ENCODE peak calls at places on chromosome 14, in six cellular contexts. S is GM23248, T is transverse colon, E is cardiac muscle cell, B is left lung, C is uterus. K is an unnamed sample. For H3K36me3 and H3K4me1, the result is how much of the 10 kb centered on the place peaks cover.

GRCh38 chr14:35154016-35154415 is 31.7 kb downstream of the PRORP start:
- DNase-seq in S (no peak), T (no peak), E (no peak), B (no peak), C (no peak), K (no peak)

GRCh38 chr14:21300892-21301291 is 21.0 kb downstream of the RPGRIP1 start:
- DNase-seq in S (peak), T (peak), E (peak), B (peak), C (no peak), K (no peak)

GRCh38 chr14:35390577-35391387 is 13.8 kb downstream of the NFKBIA start:
- DNase-seq in S (peak), T (no peak), E (peak), B (no peak), C (no peak), K (no peak)

GRCh38 chr14:52547526-52547925 is 4.8 kb downstream of the TXNDC16 start:
- DNase-seq in S (no peak), T (no peak), E (no peak), B (no peak), C (no peak), K (no peak)

GRCh38 chr14:77782202-77782601 is 17.7 kb upstream of the ADCK1 start:
- DNase-seq in S (peak), T (no peak), E (no peak), B (no peak), C (no peak), K (no peak)

GRCh38 chr14:102545461-102546265 is 36.1 kb upstream of the ANKRD9 start:
- DNase-seq in S (peak), T (no peak), E (no peak), B (no peak), C (no peak), K (no peak)

GRCh38 chr14:33516898-33517436 is 433.9 kb downstream of the EGLN3 start:
- DNase-seq in S (no peak), T (no peak), E (no peak), B (no peak), C (no peak), K (no peak)

GRCh38 chr14:21098134-21098891 is at the start of gene ZNF219:
- DNase-seq in S (peak), T (peak), E (peak), B (peak), C (peak), K (no peak)

GRCh38 chr14:105701456-105702274 is 175.3 kb downstream of the TMEM121 start:
- DNase-seq in S (no peak), T (no peak), E (no peak), B (peak), C (no peak), K (no peak)

GRCh38 chr14:72625689-72626088 is 268.2 kb downstream of the DPF3 start:
- DNase-seq in S (no peak), T (no peak), E (no peak), B (no peak), C (no peak), K (no peak)

GRCh38 chr14:105888784-105889665 is 362.6 kb downstream of the TMEM121 start:
- DNase-seq in S (no peak), T (peak), E (no peak), B (peak), C (peak), K (peak)

GRCh38 chr14:106883218-106883692 is 1356.9 kb downstream of the TMEM121 start:
- DNase-seq in S (peak), T (no peak), E (no peak), B (peak), C (no peak), K (no peak)

GRCh38 chr14:75804570-75805275 is 143.7 kb downstream of the TTLL5 start:
- DNase-seq in S (no peak), T (no peak), E (no peak), B (no peak), C (no peak), K (no peak)

GRCh38 chr14:65223636-65224035 is 121.3 kb upstream of the MAX start:
- DNase-seq in S (peak), T (no peak), E (no peak), B (no peak), C (no peak), K (no peak)

GRCh38 chr14:52304248-52304904 is 9.7 kb upstream of the PTGER2 start:
- DNase-seq in S (no peak), T (no peak), E (no peak), B (no peak), C (no peak), K (no peak)

GRCh38 chr14:35331605-35332516 is 39.7 kb downstream of the PSMA6 start:
- DNase-seq in S (peak), T (peak), E (no peak), B (peak), C (no peak), K (no peak)

GRCh38 chr14:105924951-105925591 is 398.7 kb downstream of the TMEM121 start:
- DNase-seq in S (no peak), T (no peak), E (no peak), B (peak), C (no peak), K (no peak)

GRCh38 chr14:85622986-85623385 is 93.0 kb downstream of the FLRT2 start:
- DNase-seq in S (no peak), T (no peak), E (no peak), B (no peak), C (no peak), K (no peak)

GRCh38 chr14:81464253-81465001 is 64.3 kb upstream of the STON2 start:
- DNase-seq in S (peak), T (peak), E (peak), B (no peak), C (peak), K (no peak)

GRCh38 chr14:89965839-89966238 is 10.1 kb downstream of the TDP1 start:
- DNase-seq in S (peak), T (no peak), E (no peak), B (no peak), C (no peak), K (no peak)

GRCh38 chr14:41607966-41608663 is 1.4 kb downstream of the LRFN5 start:
- DNase-seq in S (peak), T (no peak), E (peak), B (peak), C (no peak), K (peak)

GRCh38 chr14:102557434-102558226 is 34.8 kb upstream of the RCOR1 start:
- DNase-seq in S (no peak), T (no peak), E (no peak), B (no peak), C (no peak), K (no peak)

GRCh38 chr14:96762650-96763049 is 34.5 kb upstream of the VRK1 start:
- DNase-seq in S (peak), T (no peak), E (peak), B (no peak), C (no peak), K (no peak)

GRCh38 chr14:30419037-30419436 is 139.9 kb upstream of the G2E3 start:
- DNase-seq in S (no peak), T (no peak), E (no peak), B (no peak), C (no peak), K (no peak)

GRCh38 chr14:39762576-39763401 is 330.6 kb upstream of the FBXO33 start:
- DNase-seq in S (no peak), T (no peak), E (no peak), B (no peak), C (no peak), K (no peak)

GRCh38 chr14:31027847-31028246 is 1.7 kb upstream of the STRN3 start:
- DNase-seq in S (peak), T (no peak), E (no peak), B (no peak), C (no peak), K (no peak)

GRCh38 chr14:35257809-35258208 is 34.4 kb upstream of the PSMA6 start:
- DNase-seq in S (peak), T (no peak), E (no peak), B (no peak), C (no peak), K (no peak)

GRCh38 chr14:105532735-105533141 is 6.4 kb downstream of the TMEM121 start:
- DNase-seq in S (peak), T (no peak), E (no peak), B (no peak), C (no peak), K (no peak)

GRCh38 chr14:33529773-33530172 is 421.1 kb downstream of the EGLN3 start:
- DNase-seq in S (no peak), T (no peak), E (no peak), B (no peak), C (no peak), K (no peak)

GRCh38 chr14:98494582-98494981 is 777.4 kb downstream of the BCL11B start:
- DNase-seq in S (peak), T (no peak), E (no peak), B (no peak), C (no peak), K (no peak)

GRCh38 chr14:39396448-39396847 is 35.8 kb downstream of the FBXO33 start:
- DNase-seq in S (peak), T (no peak), E (no peak), B (no peak), C (no peak), K (no peak)

GRCh38 chr14:88668448-88669116 is 105.7 kb downstream of the ZC3H14 start:
- DNase-seq in S (no peak), T (no peak), E (no peak), B (no peak), C (no peak), K (no peak)

GRCh38 chr14:84410344-84410743 is 1119.6 kb upstream of the FLRT2 start:
- DNase-seq in S (no peak), T (no peak), E (no peak), B (no peak), C (no peak), K (no peak)

GRCh38 chr14:77044776-77045569 is 16.5 kb upstream of the IRF2BPL start:
- DNase-seq in S (peak), T (peak), E (no peak), B (no peak), C (peak), K (no peak)

GRCh38 chr14:75459099-75459741 is 31.4 kb downstream of the JDP2 start:
- DNase-seq in S (no peak), T (peak), E (no peak), B (peak), C (no peak), K (no peak)

GRCh38 chr14:21108791-21109190 is 7.9 kb downstream of the TMEM253 start:
- DNase-seq in S (no peak), T (no peak), E (no peak), B (no peak), C (no peak), K (no peak)

GRCh38 chr14:74954947-74955228 is 509 bp downstream of the PGF start:
- DNase-seq in S (no peak), T (no peak), E (no peak), B (no peak), C (no peak), K (no peak)

GRCh38 chr14:74592476-74593191 is 19.4 kb downstream of the LTBP2 start:
- DNase-seq in S (no peak), T (no peak), E (no peak), B (peak), C (no peak), K (no peak)

GRCh38 chr14:77040309-77040994 is 11.9 kb upstream of the IRF2BPL start:
- DNase-seq in S (peak), T (peak), E (peak), B (peak), C (peak), K (no peak)

GRCh38 chr14:53368714-53369191 is 215.6 kb upstream of the DDHD1 start:
- DNase-seq in S (peak), T (no peak), E (no peak), B (no peak), C (no peak), K (no peak)

GRCh38 chr14:104140213-104140462 is 1.8 kb downstream of the KIF26A start:
- DNase-seq in S (no peak), T (no peak), E (no peak), B (peak), C (no peak), K (no peak)

GRCh38 chr14:104140463-104141331 is 2.3 kb downstream of the KIF26A start:
- DNase-seq in S (no peak), T (no peak), E (no peak), B (peak), C (no peak), K (no peak)

GRCh38 chr14:104142136-104143041 is 4.0 kb downstream of the KIF26A start:
- DNase-seq in S (no peak), T (no peak), E (no peak), B (peak), C (no peak), K (no peak)

GRCh38 chr14:104143071-104143470 is 4.7 kb downstream of the KIF26A start:
- DNase-seq in S (no peak), T (no peak), E (no peak), B (peak), C (no peak), K (no peak)

GRCh38 chr14:104141621-104142091 is 3.3 kb downstream of the KIF26A start:
- DNase-seq in S (no peak), T (no peak), E (no peak), B (peak), C (no peak), K (no peak)
- H3K36me3 ChIP-seq in S (under half), T (under half), E (under half), B (under half), C (under half), K (under half)

DNA sequence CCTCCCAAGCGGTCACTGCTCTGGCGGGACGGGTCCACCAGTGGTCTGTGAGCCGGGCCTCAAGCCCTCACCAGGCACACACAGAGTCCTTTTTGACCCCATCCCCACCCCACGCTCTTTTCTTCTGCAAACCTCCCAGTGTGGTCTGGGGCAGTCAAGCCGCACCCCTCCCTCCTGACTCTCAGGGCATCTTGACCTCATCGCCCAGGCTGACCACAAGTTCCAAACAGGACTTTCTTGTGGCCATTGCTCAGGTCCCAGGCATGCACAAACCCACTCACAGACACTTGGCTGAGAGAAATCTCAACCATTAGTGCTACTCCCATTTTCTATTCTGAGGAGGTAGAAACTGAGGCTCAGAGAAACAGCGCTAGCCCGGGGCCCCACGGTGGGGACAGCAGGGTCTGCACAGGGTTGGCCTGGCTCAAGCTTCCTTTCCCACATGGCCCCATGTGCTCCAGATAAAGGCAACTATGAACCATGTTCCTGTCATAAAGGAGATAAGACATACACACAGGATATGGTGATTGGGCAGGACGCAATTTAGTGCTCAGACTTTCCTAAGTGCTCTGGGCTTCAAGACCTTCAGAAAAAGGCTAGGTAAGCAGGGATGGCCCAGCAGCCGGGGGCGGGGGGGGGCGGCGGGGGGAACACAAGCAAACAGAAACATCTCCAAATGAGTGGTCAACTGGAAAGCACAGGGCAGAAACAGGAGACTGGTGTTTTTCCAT is 69.6 kb downstream of the ITPK1 start:
- DNase-seq in S (peak), T (no peak), E (peak), B (peak), C (no peak), K (no peak)
- H3K4me1 ChIP-seq in S (under half), T (half or more), E (half or more), B (under half), C (under half), K (half or more)

GRCh38 chr14:93220509-93220908 is 13.5 kb downstream of the UBR7 start:
- DNase-seq in S (no peak), T (no peak), E (no peak), B (no peak), C (no peak), K (no peak)

GRCh38 chr14:93214598-93214997 is 7.5 kb downstream of the UBR7 start:
- DNase-seq in S (no peak), T (no peak), E (no peak), B (no peak), C (no peak), K (no peak)

GRCh38 chr14:93223565-93223964 is 16.5 kb downstream of the UBR7 start:
- DNase-seq in S (no peak), T (no peak), E (no peak), B (peak), C (no peak), K (no peak)

GRCh38 chr14:93219103-93219726 is 12.2 kb downstream of the UBR7 start:
- DNase-seq in S (peak), T (peak), E (peak), B (no peak), C (no peak), K (no peak)
- H3K36me3 ChIP-seq in S (under half), T (under half), E (under half), B (under half), C (under half), K (half or more)

DNA sequence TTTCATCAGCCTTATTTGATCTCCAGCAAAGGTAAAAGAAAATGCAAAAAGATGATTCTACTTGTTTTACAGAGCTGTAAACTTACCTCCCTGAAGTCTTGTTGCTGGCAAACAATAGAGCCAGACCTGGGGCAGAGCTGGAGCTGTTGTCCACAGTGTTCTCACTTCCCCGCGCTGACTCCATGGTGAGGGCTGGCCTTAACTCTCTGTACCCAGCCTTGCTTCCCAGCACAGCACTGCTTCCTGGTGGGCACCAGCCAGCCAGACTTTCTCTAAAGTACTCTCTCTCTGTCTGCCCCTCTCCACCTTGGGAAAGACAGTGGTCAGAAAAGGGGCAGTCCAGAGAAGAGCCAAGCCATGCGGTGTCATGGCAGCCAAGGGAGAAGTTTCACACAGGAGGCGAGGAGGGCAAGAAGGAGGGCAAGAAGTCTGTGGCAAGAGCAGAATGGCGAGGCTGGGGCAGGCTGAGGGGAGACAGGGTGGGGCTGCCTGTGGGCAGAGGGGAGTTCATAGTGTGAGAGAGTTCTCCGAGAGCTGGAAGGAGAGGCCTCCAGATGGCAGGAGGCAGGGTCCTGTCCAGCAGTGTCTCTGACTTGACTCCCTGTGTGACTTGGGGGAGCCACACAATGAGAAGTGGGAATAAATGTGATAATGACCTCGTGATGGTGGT is 9.3 kb downstream of the EVL start:
- DNase-seq in S (no peak), T (no peak), E (no peak), B (no peak), C (no peak), K (no peak)
- H3K4me1 ChIP-seq in S (under half), T (under half), E (under half), B (under half), C (under half), K (half or more)

GRCh38 chr14:68890173-68890931 is 88.8 kb downstream of the ACTN1 start:
- DNase-seq in S (no peak), T (no peak), E (no peak), B (peak), C (no peak), K (no peak)
- H3K36me3 ChIP-seq in S (half or more), T (under half), E (under half), B (under half), C (under half), K (under half)

GRCh38 chr14:50784683-50785505 is 46.1 kb downstream of the NIN start:
- DNase-seq in S (no peak), T (no peak), E (no peak), B (peak), C (no peak), K (no peak)
- H3K4me1 ChIP-seq in S (under half), T (under half), E (under half), B (under half), C (under half), K (under half)

GRCh38 chr14:103923863-103924262 is 4.4 kb upstream of the TDRD9 start:
- DNase-seq in S (no peak), T (no peak), E (no peak), B (no peak), C (no peak), K (no peak)
- H3K36me3 ChIP-seq in S (under half), T (under half), E (under half), B (under half), C (under half), K (under half)

GRCh38 chr14:70662816-70663215 is 21.1 kb downstream of the TTC9 start:
- DNase-seq in S (no peak), T (no peak), E (no peak), B (no peak), C (no peak), K (no peak)

GRCh38 chr14:70660967-70661871 is 19.5 kb downstream of the TTC9 start:
- DNase-seq in S (no peak), T (peak), E (no peak), B (no peak), C (no peak), K (no peak)

GRCh38 chr14:70663707-70664179 is 22.0 kb downstream of the TTC9 start:
- DNase-seq in S (peak), T (peak), E (no peak), B (no peak), C (no peak), K (no peak)

GRCh38 chr14:70664698-70665447 is 23.2 kb downstream of the TTC9 start:
- DNase-seq in S (no peak), T (no peak), E (no peak), B (no peak), C (no peak), K (no peak)

DNA sequence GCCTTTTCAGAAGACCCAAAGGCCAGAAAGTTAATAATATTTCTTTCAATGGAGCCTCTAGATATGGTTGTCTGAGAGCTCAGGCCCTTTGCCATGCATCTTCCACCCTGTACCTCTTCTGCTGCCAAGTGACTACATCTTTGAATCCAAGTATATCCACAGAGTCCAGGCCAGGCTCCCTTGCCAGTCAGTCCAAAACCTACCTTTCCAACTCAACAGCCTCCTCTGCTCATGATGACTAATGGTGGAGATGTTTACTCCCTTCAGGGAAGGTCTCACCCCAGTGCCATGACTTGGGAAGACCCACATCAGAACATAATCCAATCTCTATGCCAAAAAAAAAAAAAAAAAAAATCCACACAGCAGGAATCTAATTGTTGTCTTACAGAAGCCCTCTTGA is 20.4 kb downstream of the TTC9 start:
- DNase-seq in S (no peak), T (no peak), E (no peak), B (no peak), C (no peak), K (no peak)
- H3K4me1 ChIP-seq in S (under half), T (under half), E (under half), B (under half), C (under half), K (under half)

DNA sequence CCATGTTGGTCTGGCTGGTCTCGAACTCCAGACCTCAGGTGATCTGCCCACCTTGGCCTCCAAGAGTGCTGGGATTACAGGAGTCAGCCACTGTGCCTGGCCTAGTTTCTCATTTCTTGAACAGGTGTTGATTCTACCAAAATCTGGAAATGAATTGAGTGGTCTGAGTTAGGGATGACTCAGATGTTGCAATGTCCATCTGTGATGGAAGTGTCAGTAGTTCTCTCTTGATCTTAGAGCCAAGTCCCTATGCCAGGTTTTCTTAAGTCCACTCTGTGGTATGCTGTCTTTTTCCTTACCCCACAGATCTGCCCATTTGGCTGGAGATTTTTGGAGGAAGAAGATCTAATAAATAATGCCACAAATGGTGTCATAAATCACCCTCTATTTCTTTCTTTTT is 12.6 kb downstream of the SNAPC1 start:
- DNase-seq in S (no peak), T (no peak), E (no peak), B (no peak), C (no peak), K (no peak)
- H3K36me3 ChIP-seq in S (half or more), T (under half), E (half or more), B (under half), C (under half), K (under half)

K was measured in vagina.